ENCODE peak calls at places on chromosomes 4 and X, in seven cellular contexts. T is ovary, S is GM12865, Y is foreskin fibroblast, W is transverse colon, I is suprapubic skin, O is uterus. G is an unnamed sample.

GRCh38 chrX:154368630-154369452 is 5.6 kb downstream of the FLNA start:
- DNase-seq in T (peak), S (peak), Y (peak), W (peak), I (peak), O (peak), G (peak)

GRCh38 chr4:175932116-175932515 is 120.1 kb upstream of the GPM6A start:
- DNase-seq in T (no peak), S (no peak), Y (no peak), W (no peak), I (no peak), O (no peak), G (no peak)

GRCh38 chr4:169120624-169121023 is 110.6 kb upstream of the CBR4 start:
- DNase-seq in T (no peak), S (no peak), Y (no peak), W (no peak), I (no peak), O (no peak), G (no peak)

GRCh38 chr4:67087897-67088296 is 457.4 kb downstream of the CENPC start:
- DNase-seq in T (no peak), S (peak), Y (no peak), W (peak), I (peak), O (no peak), G (peak)

GRCh38 chr4:65624651-65625050 is 45.6 kb downstream of the EPHA5 start:
- DNase-seq in T (no peak), S (no peak), Y (no peak), W (no peak), I (no peak), O (no peak), G (no peak)

GRCh38 chrX:19721726-19722370 is 165.6 kb downstream of the SH3KBP1 start:
- DNase-seq in T (no peak), S (no peak), Y (no peak), W (no peak), I (no peak), O (no peak), G (no peak)

GRCh38 chrX:67347145-67347544 is 196.7 kb upstream of the AR start:
- DNase-seq in T (no peak), S (no peak), Y (no peak), W (no peak), I (no peak), O (no peak), G (no peak)

GRCh38 chr4:106985830-106986229 is 50.3 kb downstream of the DKK2 start:
- DNase-seq in T (no peak), S (no peak), Y (peak), W (no peak), I (no peak), O (no peak), G (peak)

GRCh38 chr4:120156115-120156718 is 89.6 kb upstream of the MAD2L1 start:
- DNase-seq in T (peak), S (peak), Y (peak), W (no peak), I (no peak), O (peak), G (peak)

GRCh38 chr4:20464381-20464780 is 212.7 kb downstream of the SLIT2 start:
- DNase-seq in T (no peak), S (no peak), Y (peak), W (no peak), I (no peak), O (no peak), G (peak)

GRCh38 chrX:46754450-46755075 is 4.4 kb downstream of the SLC9A7 start:
- DNase-seq in T (no peak), S (peak), Y (no peak), W (no peak), I (no peak), O (no peak), G (no peak)

GRCh38 chrX:10175317-10175871 is 18.6 kb downstream of the CLCN4 start:
- DNase-seq in T (peak), S (no peak), Y (peak), W (no peak), I (no peak), O (peak), G (no peak)

GRCh38 chrX:17412692-17413091 is 37.7 kb downstream of the NHS start:
- DNase-seq in T (no peak), S (no peak), Y (peak), W (no peak), I (no peak), O (no peak), G (peak)

GRCh38 chrX:93319604-93320003 is 353.8 kb downstream of the NAP1L3 start:
- DNase-seq in T (no peak), S (no peak), Y (no peak), W (no peak), I (no peak), O (no peak), G (no peak)

GRCh38 chr4:70688795-70689231 is 481 bp downstream of the UTP3 start:
- DNase-seq in T (no peak), S (no peak), Y (peak), W (peak), I (peak), O (no peak), G (peak)

GRCh38 chr4:126705271-126705670 is 927.5 kb upstream of the INTU start:
- DNase-seq in T (no peak), S (no peak), Y (peak), W (no peak), I (no peak), O (no peak), G (no peak)

GRCh38 chr4:5758741-5759140 is 47.7 kb downstream of the EVC start:
- DNase-seq in T (no peak), S (peak), Y (peak), W (no peak), I (no peak), O (no peak), G (peak)

GRCh38 chrX:120625366-120625765 is 4.5 kb downstream of the C1GALT1C1 start:
- DNase-seq in T (no peak), S (no peak), Y (peak), W (no peak), I (no peak), O (no peak), G (no peak)
- TF ChIP-seq CTCF in T (no peak), S (no peak), Y (no peak), W (no peak), I (no peak), O (no peak), G (no peak)

GRCh38 chr4:76011018-76011670 is 3.8 kb upstream of the CXCL9 start:
- DNase-seq in T (no peak), S (no peak), Y (no peak), W (no peak), I (no peak), O (no peak), G (no peak)
- H3K4me3 ChIP-seq in T (no peak), S (no peak), Y (no peak), W (no peak), I (peak), O (no peak), G (no peak)

GRCh38 chrX:139831689-139832456 is 101.0 kb downstream of the ATP11C start:
- DNase-seq in T (peak), S (peak), Y (peak), W (no peak), I (no peak), O (peak), G (peak)
- TF ChIP-seq CTCF in T (no peak), S (no peak), Y (no peak), W (no peak), I (no peak), O (no peak), G (no peak)

DNA sequence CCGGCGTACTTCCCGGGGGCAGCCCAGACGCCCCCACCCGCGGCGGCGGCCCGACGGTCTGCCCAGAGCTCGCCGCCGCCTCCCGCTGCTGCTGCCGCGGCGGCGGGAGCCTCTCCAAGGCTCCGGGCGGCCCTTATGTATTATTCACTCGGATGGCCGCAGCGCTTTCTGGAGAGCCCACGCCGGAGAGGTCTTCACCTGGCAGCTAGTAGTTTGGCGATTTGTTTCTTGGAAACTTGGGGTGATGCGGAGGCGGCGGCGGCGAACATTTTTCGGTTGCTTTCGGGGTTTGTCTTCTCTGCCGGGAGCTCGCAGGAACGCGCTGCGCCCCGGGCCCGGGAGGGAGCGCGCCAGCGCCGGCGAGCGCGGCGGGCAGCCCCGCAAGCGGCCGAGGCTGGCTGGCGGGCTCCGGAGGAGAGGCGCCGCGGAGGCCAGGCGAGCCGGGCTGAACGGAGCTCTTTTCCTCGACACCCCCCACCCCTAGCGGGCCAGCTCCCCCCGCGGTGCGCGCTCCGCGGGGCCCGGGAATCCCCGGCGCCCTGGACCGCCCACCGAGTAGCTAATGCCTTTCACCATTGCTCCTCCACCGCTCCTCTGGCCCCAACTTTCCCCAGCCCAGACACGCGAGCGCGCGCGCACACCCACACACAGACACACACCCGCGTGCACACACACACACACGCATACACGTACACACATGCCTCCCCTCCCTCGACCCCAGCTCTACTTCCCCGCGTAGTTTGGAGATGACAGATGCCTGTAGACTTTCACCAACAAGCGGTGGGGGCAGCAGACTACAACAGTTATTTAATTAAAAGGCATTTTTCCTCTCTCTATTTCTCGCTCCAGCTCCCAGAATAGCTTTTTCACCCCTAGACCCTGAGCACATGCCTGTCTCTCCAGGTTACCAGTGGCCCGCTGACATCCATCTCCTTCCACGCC is 113.4 kb downstream of the DHX15 start:
- DNase-seq in T (peak), S (peak), Y (peak), W (peak), I (peak), O (peak), G (peak)
- H3K4me3 ChIP-seq in T (peak), S (peak), Y (peak), W (peak), I (peak), O (peak), G (peak)

GRCh38 chrX:101291204-101291603 is at the start of gene TAF7L:
- DNase-seq in T (no peak), S (no peak), Y (peak), W (no peak), I (no peak), O (no peak), G (peak)

GRCh38 chrX:101287402-101287801 is 3.7 kb downstream of the TAF7L start:
- DNase-seq in T (no peak), S (peak), Y (peak), W (no peak), I (no peak), O (no peak), G (peak)
- TF ChIP-seq CTCF in T (peak), S (peak), Y (peak), W (peak), I (peak), O (peak), G (peak)

GRCh38 chrX:137565921-137566745 is at the start of gene ZIC3:
- DNase-seq in T (no peak), S (no peak), Y (peak), W (peak), I (no peak), O (no peak), G (peak)

GRCh38 chrX:137566746-137567473 is 983 bp downstream of the ZIC3 start:
- DNase-seq in T (no peak), S (no peak), Y (no peak), W (no peak), I (no peak), O (no peak), G (no peak)

GRCh38 chrX:137562096-137562495 is 3.8 kb upstream of the ZIC3 start:
- DNase-seq in T (no peak), S (no peak), Y (no peak), W (no peak), I (no peak), O (no peak), G (no peak)

GRCh38 chrX:137565318-137565904 is 516 bp upstream of the ZIC3 start:
- DNase-seq in T (no peak), S (no peak), Y (no peak), W (no peak), I (no peak), O (no peak), G (no peak)

GRCh38 chrX:137563681-137564651 is 2.0 kb upstream of the ZIC3 start:
- DNase-seq in T (no peak), S (no peak), Y (no peak), W (no peak), I (no peak), O (no peak), G (no peak)
- H3K4me3 ChIP-seq in T (no peak), S (no peak), Y (no peak), W (no peak), I (no peak), O (no peak), G (no peak)

DNA sequence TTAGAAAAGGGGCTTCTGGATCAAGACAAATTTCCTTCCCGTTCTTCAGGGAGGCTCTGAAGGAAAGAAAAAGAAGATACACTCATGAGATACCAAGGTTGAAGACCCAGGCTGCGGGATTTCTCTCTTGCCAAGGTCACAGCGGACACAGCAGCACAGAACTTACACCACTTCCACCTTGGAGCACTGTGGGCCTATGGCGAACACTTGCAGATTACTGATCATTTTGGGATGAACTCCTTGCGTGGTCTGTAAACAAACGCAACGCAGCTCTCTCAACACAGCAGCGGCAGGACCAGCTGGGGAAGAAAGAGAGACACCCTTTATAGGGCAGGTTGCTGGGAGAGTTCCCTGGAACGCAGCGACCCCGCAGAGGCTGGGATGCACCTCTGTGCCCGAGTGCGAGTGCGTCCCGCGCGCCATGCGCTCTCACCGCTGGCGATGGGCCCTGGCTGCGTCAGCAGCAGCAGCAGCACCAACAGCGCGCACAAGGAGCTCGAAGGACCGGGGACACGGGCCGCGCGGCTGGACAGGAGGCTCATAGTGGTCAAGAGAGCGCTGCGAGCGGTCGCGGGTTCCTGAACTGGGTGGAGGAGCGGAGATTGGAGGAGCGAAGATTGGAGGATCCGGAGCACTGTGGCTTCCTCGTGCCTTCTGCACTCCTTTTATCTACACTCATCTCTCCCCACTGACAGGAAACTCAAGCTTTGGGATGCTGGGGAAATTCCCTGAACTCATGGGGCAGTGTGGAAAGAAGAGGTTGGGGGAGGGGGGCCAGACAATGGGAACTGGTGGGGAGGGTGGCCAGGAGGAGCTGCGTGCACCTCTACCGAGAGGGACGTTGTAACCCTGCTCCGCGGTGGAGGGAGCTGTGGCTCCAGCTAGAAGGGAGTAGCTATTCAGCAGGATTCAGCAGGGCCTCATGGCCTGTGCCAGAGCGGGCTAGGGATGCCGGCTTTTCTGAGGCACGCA is at the start of gene CXCL5:
- DNase-seq in T (no peak), S (no peak), Y (peak), W (peak), I (no peak), O (no peak), G (peak)
- TF ChIP-seq CTCF in T (no peak), S (no peak), Y (peak), W (no peak), I (no peak), O (no peak), G (peak)